ENCODE peak calls at places on chromosomes 13 and 19, in six cellular contexts. T, L, R, S, C and A are unnamed samples.

GRCh38 chr19:31357315-31357673 is 8.1 kb upstream of the TSHZ3 start:
- DNase-seq in T (no peak), L (no peak), R (no peak), S (no peak), C (no peak), A (no peak)

GRCh38 chr13:66689037-66689619 is 541.0 kb downstream of the PCDH9 start:
- DNase-seq in T (no peak), L (no peak), R (no peak), S (no peak), C (no peak), A (no peak)

GRCh38 chr19:13817018-13817614 is 21.9 kb downstream of the ZSWIM4 start:
- DNase-seq in T (no peak), L (no peak), R (no peak), S (no peak), C (peak), A (no peak)

GRCh38 chr13:44764334-44764733 is 188.2 kb upstream of the TSC22D1 start:
- DNase-seq in T (no peak), L (no peak), R (no peak), S (no peak), C (no peak), A (no peak)

GRCh38 chr19:9970481-9970880 is 34.2 kb upstream of the OLFM2 start:
- DNase-seq in T (no peak), L (no peak), R (no peak), S (no peak), C (no peak), A (no peak)

GRCh38 chr13:27621366-27622101 is at the start of gene POLR1D:
- DNase-seq in T (peak), L (peak), R (no peak), S (peak), C (peak), A (peak)

GRCh38 chr13:98293103-98293502 is 116.0 kb upstream of the RNF113B start:
- DNase-seq in T (no peak), L (no peak), R (no peak), S (no peak), C (peak), A (no peak)

GRCh38 chr13:27976362-27977177 is 7.5 kb upstream of the CDX2 start:
- DNase-seq in T (no peak), L (no peak), R (no peak), S (no peak), C (no peak), A (no peak)

GRCh38 chr19:44112802-44113137 is 429 bp upstream of the ZNF225 start:
- DNase-seq in T (no peak), L (no peak), R (no peak), S (no peak), C (no peak), A (no peak)

GRCh38 chr13:39604736-39605135 is 1.7 kb upstream of the LHFPL6 start:
- DNase-seq in T (no peak), L (no peak), R (no peak), S (no peak), C (no peak), A (no peak)

GRCh38 chr19:13012690-13013608 is 17.7 kb downstream of the NFIX start:
- DNase-seq in T (peak), L (no peak), R (no peak), S (no peak), C (no peak), A (peak)

GRCh38 chr13:99955747-99956472 is 15.7 kb downstream of the ZIC5 start:
- DNase-seq in T (no peak), L (no peak), R (no peak), S (no peak), C (no peak), A (no peak)

GRCh38 chr13:39810091-39810877 is 154.8 kb downstream of the COG6 start:
- DNase-seq in T (no peak), L (no peak), R (no peak), S (no peak), C (no peak), A (no peak)

GRCh38 chr19:40776364-40776763 is 1.0 kb downstream of the MIA start:
- DNase-seq in T (no peak), L (no peak), R (no peak), S (no peak), C (no peak), A (no peak)

GRCh38 chr19:3113100-3114017 is 19.2 kb downstream of the GNA11 start:
- DNase-seq in T (no peak), L (no peak), R (no peak), S (no peak), C (no peak), A (no peak)

GRCh38 chr19:46265217-46265828 is 31.5 kb upstream of the HIF3A start:
- DNase-seq in T (peak), L (peak), R (peak), S (peak), C (peak), A (peak)

GRCh38 chr19:47792616-47793015 is 11.7 kb downstream of the TPRX1 start:
- DNase-seq in T (no peak), L (no peak), R (no peak), S (no peak), C (no peak), A (no peak)

GRCh38 chr13:99285432-99286182 is 21.6 kb downstream of the GPR183 start:
- DNase-seq in T (no peak), L (no peak), R (no peak), S (no peak), C (no peak), A (no peak)

GRCh38 chr19:41548954-41549688 is 26.8 kb upstream of the CEACAM21 start:
- DNase-seq in T (peak), L (peak), R (no peak), S (no peak), C (no peak), A (peak)

GRCh38 chr19:38744906-38745305 is 632 bp upstream of the CAPN12 start:
- DNase-seq in T (no peak), L (no peak), R (no peak), S (no peak), C (no peak), A (no peak)

GRCh38 chr19:35673121-35673804 is 6.9 kb downstream of the UPK1A start:
- DNase-seq in T (peak), L (no peak), R (no peak), S (peak), C (no peak), A (peak)

GRCh38 chr13:39729161-39729560 is 73.7 kb downstream of the COG6 start:
- DNase-seq in T (no peak), L (no peak), R (no peak), S (no peak), C (no peak), A (no peak)

GRCh38 chr19:51398096-51398704 is 7.8 kb upstream of the C19orf84 start:
- DNase-seq in T (no peak), L (no peak), R (no peak), S (no peak), C (peak), A (no peak)

GRCh38 chr19:50768289-50768688 is 2.0 kb upstream of the GPR32 start:
- DNase-seq in T (no peak), L (no peak), R (no peak), S (no peak), C (no peak), A (no peak)